ENCODE peak calls at places on chromosomes 11 and 22, in six cellular contexts. One of them, this sample, is unnamed.
A peak's percentile ranks its signal among the peaks of the same experiment; 100 is the strongest.

GRCh38 chr11:131246589-131247164 is 123.7 kb upstream of the NTM start:
- DNase-seq in K562: peak; percentile 25
- DNase-seq in HepG2: peak; percentile 4
- DNase-seq in H1: peak; percentile 31
- DNase-seq in HCT116: no peak
- DNase-seq in GM12878: no peak
- DNase-seq in this sample: no peak

GRCh38 chr11:132520199-132520598 is 1012.1 kb downstream of the OPCML start:
- DNase-seq in K562: no peak
- DNase-seq in GM12878: no peak
- DNase-seq in H1: no peak
- DNase-seq in HepG2: no peak
- DNase-seq in HCT116: no peak
- DNase-seq in this sample: no peak

GRCh38 chr11:45238724-45239123 is 47.4 kb downstream of the SYT13 start:
- DNase-seq in HepG2: no peak
- DNase-seq in GM12878: no peak
- DNase-seq in K562: no peak
- DNase-seq in H1: no peak
- DNase-seq in HCT116: no peak
- DNase-seq in this sample: no peak

GRCh38 chr11:31487848-31488247 is 21.6 kb downstream of the IMMP1L start:
- DNase-seq in GM12878: no peak
- DNase-seq in HepG2: peak; percentile 53
- DNase-seq in K562: peak; percentile 12
- DNase-seq in HCT116: peak; percentile 44
- DNase-seq in H1: no peak
- DNase-seq in this sample: peak; percentile 15

GRCh38 chr11:71563401-71563800 is 2.0 kb upstream of the KRTAP5-10 start:
- DNase-seq in HCT116: peak; percentile 51
- DNase-seq in GM12878: no peak
- DNase-seq in HepG2: peak; percentile 58
- DNase-seq in K562: peak; percentile 52
- DNase-seq in H1: peak; percentile 7
- DNase-seq in this sample: no peak

GRCh38 chr11:62555464-62556092 is 9.0 kb upstream of the AHNAK start:
- DNase-seq in HCT116: no peak
- DNase-seq in K562: no peak
- DNase-seq in H1: no peak
- DNase-seq in HepG2: no peak
- DNase-seq in GM12878: peak; percentile 92
- DNase-seq in this sample: no peak

GRCh38 chr11:103733889-103734288 is 302.6 kb upstream of the DDI1 start:
- DNase-seq in H1: no peak
- DNase-seq in HepG2: no peak
- DNase-seq in HCT116: no peak
- DNase-seq in GM12878: no peak
- DNase-seq in K562: no peak
- DNase-seq in this sample: no peak

GRCh38 chr11:30595929-30596328 is 9.8 kb upstream of the MPPED2 start:
- DNase-seq in HepG2: no peak
- DNase-seq in HCT116: no peak
- DNase-seq in GM12878: no peak
- DNase-seq in K562: no peak
- DNase-seq in H1: no peak
- DNase-seq in this sample: no peak

GRCh38 chr11:74685905-74686304 is 45.3 kb downstream of the CHRDL2 start:
- DNase-seq in H1: no peak
- DNase-seq in GM12878: no peak
- DNase-seq in HepG2: no peak
- DNase-seq in K562: no peak
- DNase-seq in HCT116: no peak
- DNase-seq in this sample: no peak

GRCh38 chr11:134126197-134126822 is 57.4 kb downstream of the JAM3 start:
- DNase-seq in H1: peak; percentile 33
- DNase-seq in HCT116: no peak
- DNase-seq in HepG2: no peak
- DNase-seq in K562: no peak
- DNase-seq in GM12878: no peak
- DNase-seq in this sample: peak; percentile 69

GRCh38 chr11:35029979-35030378 is 109.0 kb upstream of the CD44 start:
- DNase-seq in GM12878: peak; percentile 81
- DNase-seq in H1: no peak
- DNase-seq in HepG2: no peak
- DNase-seq in K562: peak; percentile 47
- DNase-seq in HCT116: no peak
- DNase-seq in this sample: peak; percentile 27
- H3K9ac ChIP-seq in GM12878: no peak overlapping the region
- H3K9ac ChIP-seq in H1: no peak overlapping the region
- H3K9ac ChIP-seq in HepG2: no peak overlapping the region
- H3K9ac ChIP-seq in K562: peak overlapping the region; percentile 55
- H3K9ac ChIP-seq in HCT116: peak overlapping the region; percentile 52
- H3K9ac ChIP-seq in this sample: no peak overlapping the region

GRCh38 chr11:84836371-84836770 is 790.8 kb downstream of the DLG2 start:
- DNase-seq in K562: no peak
- DNase-seq in HCT116: no peak
- DNase-seq in H1: no peak
- DNase-seq in HepG2: no peak
- DNase-seq in GM12878: no peak
- DNase-seq in this sample: no peak
- TF ChIP-seq ZNF274 in K562: no peak
- TF ChIP-seq ZNF274 in HCT116: no peak
- TF ChIP-seq ZNF274 in H1: no peak
- TF ChIP-seq ZNF274 in HepG2: no peak
- TF ChIP-seq ZNF274 in GM12878: no peak
- TF ChIP-seq ZNF274 in this sample: no peak

DNA sequence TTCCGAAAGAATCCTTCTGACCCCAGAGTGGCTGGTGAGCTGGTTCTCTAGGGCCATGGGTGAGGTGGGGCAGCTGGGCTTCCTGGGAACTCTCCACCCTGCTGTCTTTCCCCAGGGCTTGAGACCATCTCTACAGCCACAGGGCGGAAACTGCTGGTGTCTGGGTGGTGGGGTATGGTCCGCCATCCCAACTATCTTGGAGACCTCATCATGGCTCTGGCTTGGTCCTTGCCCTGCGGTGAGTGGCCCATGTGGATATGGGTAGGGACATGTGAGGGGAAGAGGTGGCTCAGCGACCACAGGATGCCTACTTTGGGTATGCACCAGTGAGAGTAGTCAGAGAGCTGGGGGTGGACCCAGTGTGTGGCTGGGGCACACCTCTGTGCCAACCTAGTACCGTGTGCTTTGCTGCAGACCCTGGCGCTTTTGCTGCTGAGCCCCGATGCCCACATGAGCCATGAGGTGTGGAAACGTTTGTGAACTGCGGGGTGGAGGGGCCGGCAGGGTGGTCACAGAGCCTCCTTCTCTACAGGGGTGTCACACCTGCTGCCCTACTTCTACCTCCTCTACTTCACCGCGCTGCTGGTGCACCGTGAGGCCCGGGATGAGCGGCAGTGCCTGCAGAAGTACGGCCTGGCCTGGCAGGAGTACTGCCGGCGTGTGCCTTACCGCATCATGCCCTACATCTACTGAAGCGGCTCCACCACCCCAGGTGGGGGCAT is 2.0 kb downstream of the ZNHIT2 start:
- DNase-seq in GM12878: no peak
- DNase-seq in K562: no peak
- DNase-seq in H1: no peak
- DNase-seq in HCT116: no peak
- DNase-seq in HepG2: no peak
- DNase-seq in this sample: no peak
- H3K4me3 ChIP-seq in GM12878: no peak overlapping the region
- H3K4me3 ChIP-seq in K562: peak overlapping the region; percentile 95
- H3K4me3 ChIP-seq in H1: no peak overlapping the region
- H3K4me3 ChIP-seq in HCT116: peak overlapping the region; percentile 88
- H3K4me3 ChIP-seq in HepG2: no peak overlapping the region
- H3K4me3 ChIP-seq in this sample: no peak overlapping the region

DNA sequence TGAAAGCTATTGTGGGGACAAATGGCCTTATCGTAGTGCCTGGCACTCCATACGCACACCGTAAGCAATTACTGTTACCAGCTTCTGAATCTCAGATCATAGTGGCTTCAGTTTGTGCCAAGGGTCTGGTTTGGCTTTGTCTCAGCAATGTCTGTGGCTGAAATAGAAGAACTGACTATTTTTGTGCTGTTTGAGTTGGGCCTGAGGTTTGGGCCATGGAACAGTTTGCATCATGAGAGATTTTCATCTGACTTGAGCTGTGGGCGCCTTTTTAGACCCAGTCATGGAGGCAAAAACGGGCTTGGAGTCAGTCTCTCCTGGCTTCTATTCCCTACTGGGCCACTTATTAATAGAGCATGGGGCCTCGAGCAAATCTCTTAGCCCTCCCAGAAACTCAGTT is 121.1 kb upstream of the CRYBB3 start:
- DNase-seq in H1: no peak
- DNase-seq in GM12878: no peak
- DNase-seq in HepG2: no peak
- DNase-seq in HCT116: no peak
- DNase-seq in K562: no peak
- DNase-seq in this sample: no peak
- H3K9ac ChIP-seq in H1: no peak overlapping the region
- H3K9ac ChIP-seq in GM12878: no peak overlapping the region
- H3K9ac ChIP-seq in HepG2: no peak overlapping the region
- H3K9ac ChIP-seq in HCT116: no peak overlapping the region
- H3K9ac ChIP-seq in K562: no peak overlapping the region
- H3K9ac ChIP-seq in this sample: no peak overlapping the region

GRCh38 chr11:1224109-1224485 is 1.2 kb downstream of the MUC5B start:
- DNase-seq in HepG2: no peak
- DNase-seq in K562: no peak
- DNase-seq in H1: no peak
- DNase-seq in GM12878: no peak
- DNase-seq in HCT116: no peak
- DNase-seq in this sample: no peak

GRCh38 chr11:1222491-1223345 is at the start of gene MUC5B:
- DNase-seq in K562: no peak
- DNase-seq in GM12878: no peak
- DNase-seq in HepG2: no peak
- DNase-seq in H1: no peak
- DNase-seq in HCT116: no peak
- DNase-seq in this sample: no peak

GRCh38 chr11:1224491-1225385 is 1.9 kb downstream of the MUC5B start:
- DNase-seq in K562: peak; percentile 36
- DNase-seq in H1: no peak
- DNase-seq in GM12878: no peak
- DNase-seq in HCT116: no peak
- DNase-seq in HepG2: no peak
- DNase-seq in this sample: no peak

GRCh38 chr11:1221848-1222311 is 986 bp upstream of the MUC5B start:
- DNase-seq in GM12878: no peak
- DNase-seq in K562: no peak
- DNase-seq in H1: no peak
- DNase-seq in HepG2: no peak
- DNase-seq in HCT116: no peak
- DNase-seq in this sample: no peak

DNA sequence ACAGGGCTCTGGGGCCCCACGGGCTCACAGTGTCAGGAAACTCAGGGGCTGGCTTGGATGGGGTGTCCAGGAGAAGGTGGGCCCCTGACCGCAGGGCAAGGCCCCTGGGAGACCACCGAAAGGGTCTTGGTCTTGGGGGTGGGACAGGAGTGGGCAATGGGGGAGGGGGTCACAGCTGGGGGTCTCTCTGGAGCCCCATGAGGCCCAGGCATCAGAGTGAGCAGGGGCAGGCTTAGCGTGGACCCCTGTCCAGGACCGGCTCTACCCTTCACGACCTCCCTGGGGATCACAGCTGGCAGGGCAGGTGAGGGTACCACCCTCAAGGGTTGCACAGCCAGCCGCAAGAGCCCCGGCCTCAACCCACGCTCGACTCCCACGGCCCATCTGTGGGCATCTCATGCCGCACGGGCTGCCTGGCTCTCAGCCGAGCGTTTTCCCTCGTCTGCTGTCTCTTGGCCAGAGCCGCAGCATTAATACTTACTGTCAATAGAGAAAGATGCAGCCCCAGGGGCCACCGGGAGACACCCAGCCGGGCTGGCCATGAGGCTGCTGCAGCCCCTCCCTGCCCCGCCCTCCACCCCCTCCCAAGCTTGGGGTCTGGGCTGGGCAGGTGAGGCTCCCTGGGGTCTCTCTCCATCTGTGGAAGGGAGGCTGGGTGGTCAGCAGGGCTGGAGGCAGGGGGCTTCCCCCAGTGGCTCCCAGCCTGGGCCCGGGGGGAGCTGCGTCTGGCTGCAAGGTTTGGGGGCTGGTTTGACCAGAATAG is 661 bp downstream of the MUC5B start:
- DNase-seq in HepG2: no peak
- DNase-seq in HCT116: no peak
- DNase-seq in K562: no peak
- DNase-seq in H1: no peak
- DNase-seq in GM12878: no peak
- DNase-seq in this sample: no peak
- TF ChIP-seq ZNF274 in HepG2: no peak
- TF ChIP-seq ZNF274 in HCT116: no peak
- TF ChIP-seq ZNF274 in K562: no peak
- TF ChIP-seq ZNF274 in H1: no peak
- TF ChIP-seq ZNF274 in GM12878: no peak
- TF ChIP-seq ZNF274 in this sample: no peak

DNA sequence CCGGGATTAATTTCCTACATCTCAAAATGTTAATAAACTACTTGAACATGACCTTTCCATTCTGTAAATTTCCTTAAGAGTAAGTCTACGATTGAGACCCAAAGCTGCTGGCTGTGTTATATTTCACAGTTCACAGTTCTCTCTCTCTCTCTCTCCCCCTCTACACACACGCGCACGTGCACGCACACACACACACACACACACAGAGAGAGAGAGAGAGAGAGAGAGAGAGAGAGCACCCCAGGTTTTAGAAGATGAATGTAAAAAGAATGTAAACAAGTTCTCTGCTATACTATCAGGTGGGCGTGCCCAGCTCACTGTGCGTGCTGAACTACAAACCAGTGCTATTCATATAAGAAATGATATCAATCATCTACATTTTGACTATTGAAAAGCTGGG is 3.3 kb downstream of the BDNF start:
- DNase-seq in K562: no peak
- DNase-seq in GM12878: no peak
- DNase-seq in HepG2: no peak
- DNase-seq in HCT116: no peak
- DNase-seq in H1: no peak
- DNase-seq in this sample: no peak
- H3K4me3 ChIP-seq in K562: no peak overlapping the region
- H3K4me3 ChIP-seq in GM12878: no peak overlapping the region
- H3K4me3 ChIP-seq in HepG2: no peak overlapping the region
- H3K4me3 ChIP-seq in HCT116: no peak overlapping the region
- H3K4me3 ChIP-seq in H1: peak overlapping the region; percentile 6
- H3K4me3 ChIP-seq in this sample: no peak overlapping the region

GRCh38 chr11:117011541-117011908 is 86.7 kb downstream of the SIK3 start:
- DNase-seq in GM12878: no peak
- DNase-seq in K562: no peak
- DNase-seq in H1: no peak
- DNase-seq in HepG2: no peak
- DNase-seq in HCT116: no peak
- DNase-seq in this sample: no peak
- H3K9ac ChIP-seq in GM12878: no peak overlapping the region
- H3K9ac ChIP-seq in K562: no peak overlapping the region
- H3K9ac ChIP-seq in H1: no peak overlapping the region
- H3K9ac ChIP-seq in HepG2: no peak overlapping the region
- H3K9ac ChIP-seq in HCT116: no peak overlapping the region
- H3K9ac ChIP-seq in this sample: no peak overlapping the region

DNA sequence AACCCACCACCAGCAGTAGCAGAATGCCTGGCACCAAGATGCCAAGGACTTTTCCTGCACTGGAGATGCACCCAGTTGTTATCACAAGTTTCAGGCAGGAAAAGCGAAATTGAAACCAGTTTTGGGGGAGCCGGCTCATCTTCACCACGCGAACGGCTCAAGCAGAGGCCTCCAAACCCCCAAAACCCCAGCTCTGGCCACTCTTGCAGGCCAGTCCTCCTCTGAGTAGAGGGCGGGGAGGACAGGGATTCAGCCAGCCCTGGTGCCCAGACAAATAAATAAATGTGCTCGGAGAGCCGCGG is 311 bp downstream of the UBE2L6 start:
- DNase-seq in HepG2: no peak
- DNase-seq in K562: no peak
- DNase-seq in GM12878: no peak
- DNase-seq in HCT116: no peak
- DNase-seq in H1: no peak
- DNase-seq in this sample: no peak
- TF ChIP-seq ZNF274 in HepG2: no peak
- TF ChIP-seq ZNF274 in K562: no peak
- TF ChIP-seq ZNF274 in GM12878: no peak
- TF ChIP-seq ZNF274 in HCT116: no peak
- TF ChIP-seq ZNF274 in H1: no peak
- TF ChIP-seq ZNF274 in this sample: no peak